ENCODE peak calls at places on chromosomes 11 and 22, in eight cellular contexts. M, P, Y, D, T, F, L and S are unnamed samples.

GRCh38 chr11:58562375-58562800 is 13.3 kb downstream of the LPXN start:
- ATAC-seq in M (peak), P (no peak), F (no peak), Y (peak), T (no peak), D (no peak), L (no peak), S (no peak)

GRCh38 chr11:57546869-57547518 is 9.6 kb downstream of the SMTNL1 start:
- ATAC-seq in F (peak), T (peak), P (no peak), D (no peak), M (no peak), L (peak), Y (no peak), S (no peak)

GRCh38 chr11:11409224-11409623 is 56.2 kb upstream of the CSNK2A3 start:
- ATAC-seq in F (no peak), L (no peak), T (no peak), M (no peak), Y (no peak), P (no peak), D (peak), S (no peak)

GRCh38 chr11:10594407-10594806 is 25.9 kb upstream of the LYVE1 start:
- ATAC-seq in D (no peak), T (no peak), F (no peak), M (no peak), Y (no peak), P (peak), L (no peak), S (no peak)

GRCh38 chr11:32497951-32498350 is 62.6 kb upstream of the WT1 start:
- ATAC-seq in D (no peak), F (no peak), Y (no peak), T (no peak), P (no peak), L (no peak), M (no peak), S (no peak)

GRCh38 chr11:9210224-9210921 is 54.8 kb downstream of the DENND5A start:
- ATAC-seq in D (no peak), L (no peak), M (no peak), F (no peak), P (peak), T (no peak), Y (no peak), S (no peak)

GRCh38 chr11:23789200-23789853 is 707.5 kb upstream of the LUZP2 start:
- ATAC-seq in M (no peak), L (no peak), Y (no peak), D (no peak), F (no peak), P (no peak), T (no peak), S (no peak)

GRCh38 chr11:106464728-106465127 is 387.3 kb downstream of the AASDHPPT start:
- ATAC-seq in F (no peak), P (no peak), M (no peak), L (no peak), D (no peak), Y (no peak), T (no peak), S (no peak)

GRCh38 chr22:23675502-23676415 is 15.1 kb upstream of the RGL4 start:
- ATAC-seq in F (peak), Y (no peak), M (no peak), T (no peak), P (peak), L (no peak), D (peak), S (no peak)

GRCh38 chr11:116339306-116339705 is 433.5 kb downstream of the BUD13 start:
- ATAC-seq in T (no peak), F (no peak), Y (no peak), D (no peak), L (no peak), P (no peak), M (no peak), S (no peak)

GRCh38 chr11:78801161-78801884 is 226.7 kb upstream of the NARS2 start:
- ATAC-seq in D (peak), T (peak), Y (no peak), P (peak), M (no peak), F (no peak), L (peak), S (peak)

GRCh38 chr22:35631597-35631996 is 14.5 kb upstream of the MB start:
- ATAC-seq in Y (peak), D (no peak), P (peak), L (peak), T (peak), F (peak), M (no peak), S (no peak)

GRCh38 chr11:65429724-65430405 is 7.3 kb downstream of the NEAT1 start:
- ATAC-seq in P (peak), M (no peak), T (peak), L (peak), F (no peak), D (peak), Y (peak), S (peak)

GRCh38 chr22:46813816-46814597 is 51.6 kb downstream of the TBC1D22A start:
- ATAC-seq in P (peak), T (no peak), L (no peak), Y (no peak), D (no peak), M (no peak), F (no peak), S (peak)

GRCh38 chr11:11611381-11611780 is 10.4 kb downstream of the GALNT18 start:
- ATAC-seq in L (no peak), P (no peak), D (peak), F (no peak), T (peak), M (no peak), Y (no peak), S (no peak)

GRCh38 chr11:124586247-124586860 is 16.6 kb downstream of the OR8A1 start:
- ATAC-seq in L (peak), P (peak), F (no peak), Y (peak), M (no peak), T (no peak), D (no peak), S (no peak)

GRCh38 chr11:57345555-57346151 is 7.5 kb downstream of the P2RX3 start:
- ATAC-seq in D (peak), Y (peak), L (peak), F (peak), M (peak), P (peak), T (peak), S (peak)

GRCh38 chr11:61580292-61580888 is 486 bp downstream of the SYT7 start:
- ATAC-seq in T (no peak), Y (no peak), D (no peak), F (peak), L (peak), P (peak), M (no peak), S (peak)

DNA sequence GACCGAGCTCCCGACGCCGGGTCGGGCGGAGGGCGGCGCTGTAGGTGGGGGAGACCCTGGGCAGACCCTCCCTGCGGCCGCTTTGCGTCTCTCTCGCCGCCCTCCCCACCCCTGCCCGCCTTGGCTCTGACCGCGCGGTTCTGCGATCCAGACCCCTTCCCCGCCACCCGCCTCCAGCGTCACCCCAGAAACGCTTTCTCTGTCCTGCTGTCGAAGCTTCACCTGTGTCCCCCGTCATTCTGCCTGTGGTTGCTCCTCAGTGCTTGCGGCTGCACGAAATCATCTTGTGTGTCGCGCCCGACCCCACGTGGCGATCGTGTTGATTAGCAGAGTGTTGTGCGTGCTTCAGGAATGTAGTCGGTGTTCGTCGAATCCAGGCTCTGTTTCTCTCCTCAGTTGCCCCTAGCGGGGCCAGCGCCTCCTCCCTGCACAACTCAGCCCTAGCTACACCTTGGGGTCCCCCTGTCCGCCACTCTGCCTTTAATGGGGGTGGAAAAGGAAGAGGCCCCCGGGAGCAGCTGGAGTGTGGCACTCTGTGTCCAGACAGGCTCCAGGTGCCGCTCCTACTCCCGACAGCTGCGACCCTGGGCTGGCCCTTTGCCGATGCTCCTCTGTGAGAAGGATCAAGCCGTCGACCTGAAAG is 851 bp downstream of the PTDSS2 start:
- ATAC-seq in M (peak), F (peak), P (peak), T (no peak), Y (peak), D (no peak), L (peak), S (no peak)
- TF ChIP-seq CTCF in M (peak), F (no peak), P (no peak), T (no peak), Y (peak), D (no peak), L (no peak), S (peak)

GRCh38 chr11:2929511-2929879 is 275 bp upstream of the PHLDA2 start:
- ATAC-seq in F (peak), Y (no peak), P (peak), M (peak), D (peak), T (peak), L (peak), S (peak)

GRCh38 chr11:2929880-2930704 is 872 bp upstream of the PHLDA2 start:
- ATAC-seq in F (peak), L (peak), P (peak), M (no peak), Y (no peak), D (peak), T (no peak), S (no peak)

GRCh38 chr11:2927493-2927800 is 1.8 kb downstream of the PHLDA2 start:
- ATAC-seq in Y (no peak), D (no peak), T (no peak), L (no peak), P (no peak), M (no peak), F (no peak), S (no peak)

GRCh38 chr11:2927851-2928604 is 1.2 kb downstream of the PHLDA2 start:
- ATAC-seq in P (no peak), Y (no peak), L (no peak), D (no peak), T (no peak), F (no peak), M (no peak), S (no peak)

GRCh38 chr11:2928605-2929510 is at the start of gene PHLDA2:
- ATAC-seq in P (peak), F (peak), L (peak), T (no peak), M (peak), D (peak), Y (no peak), S (peak)
- TF ChIP-seq CTCF in P (no peak), F (no peak), L (no peak), T (no peak), M (no peak), D (no peak), Y (no peak), S (no peak)

DNA sequence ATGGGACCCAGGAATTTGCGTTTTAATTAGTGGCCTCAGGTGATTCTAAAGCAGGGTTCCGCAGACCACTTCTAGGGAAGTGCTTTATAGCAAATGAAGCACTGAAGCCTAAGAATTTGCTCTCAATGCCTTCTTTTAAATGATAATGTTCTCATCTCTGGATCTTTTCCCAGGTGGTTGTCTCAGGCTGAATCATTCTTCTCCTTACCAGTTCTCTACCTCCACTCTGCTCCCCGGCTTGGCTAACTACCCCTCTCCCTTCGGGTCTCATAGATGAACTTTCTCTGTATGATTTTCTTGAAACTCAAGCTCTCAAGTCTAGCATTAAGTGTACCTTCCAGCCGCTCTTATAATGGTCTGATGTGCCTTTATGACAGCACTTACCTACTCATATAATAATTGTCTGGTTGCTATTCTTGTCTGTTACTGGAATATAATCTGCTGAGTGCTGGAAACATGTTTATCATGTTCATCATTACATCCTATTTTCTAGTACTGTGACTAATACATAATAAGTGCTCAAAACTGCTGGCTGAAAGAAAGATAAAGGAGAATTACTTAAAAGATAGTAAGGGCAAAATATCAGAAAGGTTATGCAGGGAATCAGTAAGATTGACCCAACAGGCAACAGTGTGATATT is 195.9 kb upstream of the SESN3 start:
- ATAC-seq in Y (no peak), M (no peak), P (no peak), T (no peak), L (no peak), D (no peak), F (no peak), S (no peak)
- TF ChIP-seq CTCF in Y (no peak), M (no peak), P (no peak), T (no peak), L (no peak), D (no peak), F (no peak), S (no peak)

GRCh38 chr11:68009391-68010000 is 631 bp upstream of the ALDH3B1 start:
- ATAC-seq in D (no peak), M (no peak), P (peak), Y (no peak), T (no peak), L (no peak), F (no peak), S (no peak)
- TF ChIP-seq CTCF in D (peak), M (no peak), P (peak), Y (peak), T (no peak), L (no peak), F (no peak), S (no peak)

GRCh38 chr11:62627718-62628117 is 5.9 kb upstream of the B3GAT3 start:
- ATAC-seq in Y (peak), M (no peak), T (no peak), L (peak), F (peak), D (no peak), P (no peak), S (no peak)
- TF ChIP-seq CTCF in Y (peak), M (no peak), T (no peak), L (no peak), F (no peak), D (no peak), P (no peak), S (no peak)

GRCh38 chr22:43955040-43955882 is at the start of gene SAMM50:
- ATAC-seq in L (peak), F (peak), P (peak), D (peak), Y (peak), T (peak), M (peak), S (peak)
- TF ChIP-seq CTCF in L (no peak), F (no peak), P (no peak), D (no peak), Y (peak), T (no peak), M (no peak), S (no peak)

DNA sequence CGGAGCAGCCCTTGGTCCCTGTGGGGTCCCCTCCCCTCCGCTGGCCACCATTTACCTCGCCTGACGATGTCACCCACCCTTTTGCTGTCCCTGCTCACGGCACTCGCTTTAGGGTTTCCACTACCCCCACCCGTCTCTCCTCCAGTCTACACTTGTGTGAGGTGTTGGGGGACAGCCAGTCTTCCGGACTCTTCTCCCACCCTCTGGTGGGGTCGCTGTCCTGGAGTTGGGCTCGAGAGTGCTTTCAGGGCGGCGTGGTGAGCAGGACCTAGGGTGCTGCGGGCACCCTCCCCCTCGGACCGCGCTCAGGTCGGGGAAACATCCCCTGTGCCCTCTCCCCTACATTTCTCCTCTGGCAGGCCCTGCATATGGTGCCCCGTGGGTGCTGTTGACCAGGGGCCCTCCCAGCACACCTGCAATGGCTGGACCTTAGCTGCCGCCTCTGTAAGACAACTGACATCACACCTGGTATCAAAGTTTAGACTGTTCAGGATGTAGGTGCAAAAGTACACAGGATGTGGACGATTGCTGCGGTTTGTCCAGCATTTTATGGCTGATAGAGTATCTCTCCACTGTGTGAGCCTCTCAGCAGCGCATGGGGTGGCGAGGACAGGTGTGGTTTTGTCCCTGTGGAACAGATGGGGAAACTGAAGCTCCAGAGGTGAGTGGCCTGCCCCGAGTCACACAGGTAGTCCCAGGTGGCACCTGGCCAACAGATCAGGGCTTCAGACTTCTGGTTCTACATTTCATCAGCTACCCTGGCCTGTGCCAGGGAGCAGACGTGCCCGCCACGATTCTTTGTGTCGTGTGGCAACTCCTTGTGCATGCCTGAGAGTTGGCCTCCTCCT is 1.1 kb downstream of the GRK2 start:
- ATAC-seq in Y (peak), P (peak), T (no peak), M (no peak), L (no peak), D (no peak), F (peak), S (no peak)
- TF ChIP-seq CTCF in Y (peak), P (no peak), T (no peak), M (no peak), L (no peak), D (no peak), F (no peak), S (no peak)